ENCODE peak calls at places on chromosomes 13 and 19, in seven cellular contexts. One of them, this sample, is unnamed.

GRCh38 chr19:14006766-14007562 is 844 bp upstream of the RFX1 start:
- DNase-seq in lower leg skin: no peak
- DNase-seq in heart right ventricle: peak; percentile 89
- DNase-seq in HCT116: no peak
- DNase-seq in K562: peak; percentile 80
- DNase-seq in astrocyte of the spinal cord: no peak
- DNase-seq in spleen: peak; percentile 96
- DNase-seq in this sample: no peak

GRCh38 chr13:69213331-69213850 is 894.2 kb upstream of the ATXN8OS start:
- DNase-seq in astrocyte of the spinal cord: no peak
- DNase-seq in HCT116: no peak
- DNase-seq in K562: no peak
- DNase-seq in lower leg skin: no peak
- DNase-seq in spleen: no peak
- DNase-seq in heart right ventricle: no peak
- DNase-seq in this sample: no peak

GRCh38 chr13:27007166-27007565 is 164.4 kb downstream of the USP12 start:
- DNase-seq in lower leg skin: no peak
- DNase-seq in heart right ventricle: no peak
- DNase-seq in K562: no peak
- DNase-seq in astrocyte of the spinal cord: no peak
- DNase-seq in spleen: peak; percentile 40
- DNase-seq in HCT116: no peak
- DNase-seq in this sample: no peak

GRCh38 chr19:32876919-32877285 is 7.3 kb upstream of the SLC7A9 start:
- DNase-seq in HCT116: no peak
- DNase-seq in heart right ventricle: no peak
- DNase-seq in lower leg skin: no peak
- DNase-seq in K562: no peak
- DNase-seq in astrocyte of the spinal cord: peak; percentile 82
- DNase-seq in spleen: peak; percentile 57
- DNase-seq in this sample: peak; percentile 51

GRCh38 chr19:29610574-29611271 is 4.6 kb downstream of the POP4 start:
- DNase-seq in heart right ventricle: peak; percentile 75
- DNase-seq in astrocyte of the spinal cord: peak; percentile 82
- DNase-seq in spleen: peak; percentile 94
- DNase-seq in lower leg skin: peak; percentile 79
- DNase-seq in K562: peak; percentile 71
- DNase-seq in HCT116: peak; percentile 43
- DNase-seq in this sample: peak; percentile 74

GRCh38 chr19:24140099-24140498 is 53.1 kb downstream of the ZNF254 start:
- DNase-seq in HCT116: no peak
- DNase-seq in spleen: no peak
- DNase-seq in K562: no peak
- DNase-seq in lower leg skin: no peak
- DNase-seq in heart right ventricle: no peak
- DNase-seq in astrocyte of the spinal cord: peak; percentile 61
- DNase-seq in this sample: peak; percentile 17

GRCh38 chr13:62113145-62113544 is 697.5 kb upstream of the PCDH20 start:
- DNase-seq in K562: no peak
- DNase-seq in astrocyte of the spinal cord: peak; percentile 5
- DNase-seq in lower leg skin: no peak
- DNase-seq in spleen: no peak
- DNase-seq in HCT116: no peak
- DNase-seq in heart right ventricle: no peak
- DNase-seq in this sample: no peak

GRCh38 chr19:17950310-17951150 is 16.4 kb upstream of the KCNN1 start:
- DNase-seq in K562: peak; percentile 45
- DNase-seq in lower leg skin: no peak
- DNase-seq in astrocyte of the spinal cord: no peak
- DNase-seq in heart right ventricle: no peak
- DNase-seq in spleen: peak; percentile 76
- DNase-seq in HCT116: no peak
- DNase-seq in this sample: no peak

GRCh38 chr13:51806571-51806970 is 2.6 kb upstream of the DHRS12 start:
- DNase-seq in K562: peak; percentile 19
- DNase-seq in astrocyte of the spinal cord: peak; percentile 30
- DNase-seq in spleen: no peak
- DNase-seq in HCT116: no peak
- DNase-seq in lower leg skin: no peak
- DNase-seq in heart right ventricle: no peak
- DNase-seq in this sample: no peak

GRCh38 chr19:31348416-31349159 is 648 bp downstream of the TSHZ3 start:
- DNase-seq in astrocyte of the spinal cord: peak; percentile 51
- DNase-seq in spleen: no peak
- DNase-seq in lower leg skin: no peak
- DNase-seq in heart right ventricle: peak; percentile 36
- DNase-seq in HCT116: no peak
- DNase-seq in K562: no peak
- DNase-seq in this sample: no peak

GRCh38 chr19:4538601-4538954 is 1.3 kb downstream of the LRG1 start:
- DNase-seq in K562: no peak
- DNase-seq in HCT116: no peak
- DNase-seq in spleen: peak; percentile 79
- DNase-seq in heart right ventricle: no peak
- DNase-seq in astrocyte of the spinal cord: no peak
- DNase-seq in lower leg skin: no peak
- DNase-seq in this sample: no peak

GRCh38 chr19:1523412-1524205 is at the start of gene PLK5:
- DNase-seq in astrocyte of the spinal cord: no peak
- DNase-seq in spleen: no peak
- DNase-seq in lower leg skin: no peak
- DNase-seq in HCT116: no peak
- DNase-seq in K562: peak; percentile 74
- DNase-seq in heart right ventricle: no peak
- DNase-seq in this sample: no peak

GRCh38 chr13:113802761-113803160 is 43.7 kb downstream of the TMEM255B start:
- DNase-seq in lower leg skin: no peak
- DNase-seq in astrocyte of the spinal cord: no peak
- DNase-seq in spleen: peak; percentile 62
- DNase-seq in K562: no peak
- DNase-seq in HCT116: no peak
- DNase-seq in heart right ventricle: no peak
- DNase-seq in this sample: no peak

GRCh38 chr13:91313103-91313502 is 34.4 kb upstream of the MIR17HG start:
- DNase-seq in lower leg skin: no peak
- DNase-seq in K562: no peak
- DNase-seq in spleen: no peak
- DNase-seq in heart right ventricle: no peak
- DNase-seq in HCT116: no peak
- DNase-seq in astrocyte of the spinal cord: peak; percentile 3
- DNase-seq in this sample: no peak

GRCh38 chr13:49234741-49235140 is 13.0 kb upstream of the CDADC1 start:
- DNase-seq in HCT116: no peak
- DNase-seq in K562: no peak
- DNase-seq in heart right ventricle: no peak
- DNase-seq in spleen: no peak
- DNase-seq in lower leg skin: no peak
- DNase-seq in astrocyte of the spinal cord: no peak
- DNase-seq in this sample: no peak

GRCh38 chr13:26406791-26407190 is 150.7 kb upstream of the WASF3 start:
- DNase-seq in astrocyte of the spinal cord: no peak
- DNase-seq in spleen: no peak
- DNase-seq in lower leg skin: no peak
- DNase-seq in HCT116: no peak
- DNase-seq in heart right ventricle: no peak
- DNase-seq in K562: no peak
- DNase-seq in this sample: no peak

GRCh38 chr13:98158172-98158907 is 15.4 kb downstream of the FARP1 start:
- DNase-seq in astrocyte of the spinal cord: no peak
- DNase-seq in lower leg skin: no peak
- DNase-seq in HCT116: no peak
- DNase-seq in spleen: no peak
- DNase-seq in K562: no peak
- DNase-seq in heart right ventricle: no peak
- DNase-seq in this sample: no peak

GRCh38 chr19:38266070-38266469 is 1.7 kb downstream of the SPINT2 start:
- DNase-seq in HCT116: no peak
- DNase-seq in lower leg skin: no peak
- DNase-seq in astrocyte of the spinal cord: no peak
- DNase-seq in spleen: no peak
- DNase-seq in K562: no peak
- DNase-seq in heart right ventricle: no peak
- DNase-seq in this sample: no peak

GRCh38 chr13:43905435-43906031 is 25.8 kb downstream of the LACC1 start:
- DNase-seq in K562: peak; percentile 22
- DNase-seq in spleen: no peak
- DNase-seq in astrocyte of the spinal cord: peak; percentile 82
- DNase-seq in heart right ventricle: no peak
- DNase-seq in HCT116: peak; percentile 58
- DNase-seq in lower leg skin: peak; percentile 43
- DNase-seq in this sample: peak; percentile 41

GRCh38 chr19:10491472-10492047 is 11.6 kb downstream of the KEAP1 start:
- DNase-seq in spleen: no peak
- DNase-seq in HCT116: no peak
- DNase-seq in lower leg skin: no peak
- DNase-seq in astrocyte of the spinal cord: no peak
- DNase-seq in heart right ventricle: no peak
- DNase-seq in K562: peak; percentile 12
- DNase-seq in this sample: no peak

GRCh38 chr13:111629016-111629415 is 308.6 kb downstream of the TEX29 start:
- DNase-seq in lower leg skin: no peak
- DNase-seq in heart right ventricle: no peak
- DNase-seq in spleen: no peak
- DNase-seq in astrocyte of the spinal cord: no peak
- DNase-seq in HCT116: no peak
- DNase-seq in K562: no peak
- DNase-seq in this sample: no peak

GRCh38 chr19:12778020-12778904 is 2.9 kb upstream of the HOOK2 start:
- DNase-seq in HCT116: no peak
- DNase-seq in K562: no peak
- DNase-seq in lower leg skin: peak; percentile 70
- DNase-seq in spleen: peak; percentile 92
- DNase-seq in heart right ventricle: peak; percentile 78
- DNase-seq in astrocyte of the spinal cord: peak; percentile 86
- DNase-seq in this sample: peak; percentile 64

DNA sequence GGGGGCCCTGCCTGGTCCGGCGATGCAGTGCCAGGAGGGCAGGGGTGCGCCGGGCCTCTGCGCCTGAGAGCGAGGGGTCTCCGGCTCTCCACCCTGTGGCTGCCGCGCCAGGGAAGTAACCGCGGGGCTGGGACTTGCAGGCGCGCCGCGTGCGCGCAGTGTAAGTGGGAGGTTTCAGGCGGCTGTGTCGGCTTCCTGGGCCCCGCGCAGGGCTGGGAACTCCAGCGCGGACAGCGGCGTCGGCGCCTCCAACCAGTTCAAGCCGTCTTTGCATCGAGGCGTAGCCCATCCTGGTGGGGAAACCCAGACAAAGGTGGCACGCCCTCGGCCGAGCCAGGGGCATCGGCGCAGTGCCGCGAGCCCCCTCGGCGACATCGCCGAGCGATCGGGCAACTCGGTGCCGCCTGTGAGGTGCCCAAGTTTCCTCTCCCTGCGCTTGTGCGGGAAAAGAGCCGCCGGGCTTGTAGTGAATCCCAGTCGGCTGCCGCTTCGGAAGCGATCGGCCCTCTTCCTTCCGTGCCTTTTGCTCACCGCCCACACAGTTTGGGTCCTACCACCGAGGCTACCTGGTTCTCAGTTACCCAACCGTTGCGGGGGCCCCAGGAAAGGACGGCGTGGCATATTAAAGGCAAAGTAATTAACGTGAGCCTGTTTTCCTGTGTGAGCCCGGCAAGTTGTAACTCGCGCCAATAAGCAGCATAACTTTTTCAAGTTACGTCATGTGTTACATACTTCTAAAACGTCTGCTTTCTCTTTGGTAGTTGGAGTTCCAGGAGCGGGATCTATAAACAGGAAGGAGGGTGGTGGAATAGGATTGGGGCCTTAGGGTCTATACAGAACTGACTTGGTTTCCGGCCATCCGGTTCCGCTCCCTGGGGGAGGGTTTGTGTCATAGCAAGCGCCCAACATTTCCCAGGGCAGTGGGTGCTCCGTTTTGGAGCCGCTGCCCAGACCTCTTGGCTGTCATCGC is 1.2 kb downstream of the LRCH1 start:
- DNase-seq in heart right ventricle: peak; percentile 74
- DNase-seq in spleen: peak; percentile 93
- DNase-seq in K562: peak; percentile 52
- DNase-seq in HCT116: peak; percentile 55
- DNase-seq in astrocyte of the spinal cord: peak; percentile 82
- DNase-seq in lower leg skin: peak; percentile 58
- DNase-seq in this sample: peak; percentile 70
- TF ChIP-seq CTCF in heart right ventricle: no peak
- TF ChIP-seq CTCF in spleen: peak; percentile 27
- TF ChIP-seq CTCF in K562: no peak
- TF ChIP-seq CTCF in HCT116: no peak
- TF ChIP-seq CTCF in astrocyte of the spinal cord: peak; percentile 11
- TF ChIP-seq CTCF in lower leg skin: no peak
- TF ChIP-seq CTCF in this sample: no peak

DNA sequence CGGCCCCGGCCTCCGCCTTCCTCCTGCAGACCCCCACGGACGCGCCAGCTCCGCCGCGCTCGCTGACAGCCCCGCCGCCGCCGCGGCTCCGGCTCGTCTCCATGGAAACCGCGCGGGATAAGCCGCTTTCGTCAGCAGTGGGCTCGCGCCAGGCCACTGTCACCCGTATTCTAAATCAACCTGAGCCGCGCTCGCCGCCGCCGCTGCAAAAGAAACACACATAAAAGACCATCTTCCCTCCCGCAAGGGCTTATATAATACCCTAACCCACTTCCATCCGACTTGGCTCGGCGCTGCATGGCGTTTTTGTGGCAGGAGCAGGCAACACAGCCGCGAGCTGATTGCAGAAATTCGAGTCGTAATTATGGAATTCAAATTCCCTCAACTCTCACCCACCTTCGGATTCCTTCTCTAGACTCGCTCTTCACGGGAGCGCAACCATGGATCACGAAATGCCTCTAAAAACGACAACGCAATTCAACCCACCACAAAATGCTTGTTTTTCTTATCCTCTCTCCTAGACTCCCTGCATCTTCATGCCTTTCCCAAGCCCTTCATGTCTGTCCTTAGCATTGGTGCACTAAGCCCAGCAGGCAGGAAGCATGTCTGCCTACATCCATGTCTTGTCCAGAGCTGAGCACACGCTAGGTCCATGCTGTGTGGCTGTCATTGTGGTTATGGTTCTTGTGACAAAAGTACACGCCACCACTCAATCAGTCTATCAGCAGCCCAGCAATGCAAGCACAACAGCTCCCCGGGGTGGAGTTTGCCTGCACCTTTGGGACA is at the start of gene AMER2:
- DNase-seq in heart right ventricle: peak; percentile 22
- DNase-seq in K562: no peak
- DNase-seq in astrocyte of the spinal cord: peak; percentile 30
- DNase-seq in spleen: no peak
- DNase-seq in HCT116: no peak
- DNase-seq in lower leg skin: no peak
- DNase-seq in this sample: peak; percentile 47
- H3K4me3 ChIP-seq in heart right ventricle: peak within 1 kb of the TSS; percentile 40
- H3K4me3 ChIP-seq in K562: no peak within 1 kb of the TSS
- H3K4me3 ChIP-seq in astrocyte of the spinal cord: peak within 1 kb of the TSS; percentile 24
- H3K4me3 ChIP-seq in spleen: peak within 1 kb of the TSS; percentile 38
- H3K4me3 ChIP-seq in HCT116: no peak within 1 kb of the TSS
- H3K4me3 ChIP-seq in lower leg skin: peak within 1 kb of the TSS; percentile 21
- H3K4me3 ChIP-seq in this sample: no peak within 1 kb of the TSS

GRCh38 chr19:49666120-49666444 is 349 bp downstream of the BCL2L12 start:
- DNase-seq in HCT116: no peak
- DNase-seq in lower leg skin: no peak
- DNase-seq in spleen: no peak
- DNase-seq in heart right ventricle: no peak
- DNase-seq in K562: no peak
- DNase-seq in astrocyte of the spinal cord: no peak
- DNase-seq in this sample: no peak
- TF ChIP-seq CTCF in HCT116: no peak
- TF ChIP-seq CTCF in lower leg skin: no peak
- TF ChIP-seq CTCF in spleen: no peak
- TF ChIP-seq CTCF in heart right ventricle: no peak
- TF ChIP-seq CTCF in K562: no peak
- TF ChIP-seq CTCF in astrocyte of the spinal cord: peak; percentile 6
- TF ChIP-seq CTCF in this sample: no peak

GRCh38 chr19:53332484-53332883 is 1.1 kb upstream of the ZNF845 start:
- DNase-seq in heart right ventricle: no peak
- DNase-seq in K562: no peak
- DNase-seq in HCT116: no peak
- DNase-seq in lower leg skin: no peak
- DNase-seq in spleen: no peak
- DNase-seq in astrocyte of the spinal cord: no peak
- DNase-seq in this sample: no peak
- H3K4me3 ChIP-seq in heart right ventricle: peak overlapping the region; percentile 81
- H3K4me3 ChIP-seq in K562: no peak overlapping the region
- H3K4me3 ChIP-seq in HCT116: no peak overlapping the region
- H3K4me3 ChIP-seq in lower leg skin: no peak overlapping the region
- H3K4me3 ChIP-seq in spleen: peak overlapping the region; percentile 79
- H3K4me3 ChIP-seq in astrocyte of the spinal cord: peak overlapping the region; percentile 99
- H3K4me3 ChIP-seq in this sample: peak overlapping the region; percentile 89

This sample was measured in foreskin fibroblast.